ENCODE peak calls at places on chromosome 3, in nine cellular contexts. O, H, R, Q, X, W, F, C and T are unnamed samples.

GRCh38 chr3:190686011-190686410 is 172.1 kb downstream of the IL1RAP start:
- DNase-seq in Q (no peak), X (no peak), F (no peak), H (no peak), O (no peak), R (no peak), W (no peak), C (no peak), T (no peak)

GRCh38 chr3:66038384-66038725 is 363 bp downstream of the MAGI1 start:
- DNase-seq in W (no peak), R (no peak), Q (no peak), X (no peak), F (no peak), O (no peak), C (peak), H (no peak), T (peak)

GRCh38 chr3:188272481-188273372 is 118.8 kb downstream of the LPP start:
- DNase-seq in O (no peak), X (no peak), Q (no peak), R (no peak), W (no peak), C (no peak), H (peak), F (no peak), T (no peak)

GRCh38 chr3:106263556-106263955 is 394.7 kb upstream of the CBLB start:
- DNase-seq in F (no peak), Q (no peak), C (no peak), R (no peak), X (no peak), H (no peak), O (no peak), W (no peak), T (no peak)

GRCh38 chr3:52483081-52483480 is 12.1 kb upstream of the STAB1 start:
- DNase-seq in C (no peak), W (no peak), Q (no peak), O (no peak), R (no peak), F (peak), X (no peak), H (no peak), T (no peak)

GRCh38 chr3:32837789-32838188 is 20.0 kb downstream of the TRIM71 start:
- DNase-seq in C (no peak), O (no peak), H (no peak), Q (no peak), X (no peak), W (no peak), F (no peak), R (no peak), T (no peak)

GRCh38 chr3:14216257-14217048 is 37.8 kb downstream of the LSM3 start:
- DNase-seq in O (no peak), X (peak), W (no peak), R (no peak), Q (no peak), H (peak), C (no peak), F (no peak), T (no peak)

GRCh38 chr3:129360224-129360623 is 68.2 kb downstream of the EFCAB12 start:
- DNase-seq in F (no peak), W (no peak), O (no peak), H (no peak), C (no peak), R (no peak), Q (no peak), X (no peak), T (no peak)

GRCh38 chr3:126131881-126132750 is 48.2 kb upstream of the SLC41A3 start:
- DNase-seq in H (no peak), F (peak), X (no peak), Q (peak), O (no peak), W (peak), C (no peak), R (no peak), T (no peak)

GRCh38 chr3:170225166-170225565 is 2.9 kb downstream of the PRKCI start:
- DNase-seq in R (no peak), F (no peak), C (no peak), W (no peak), H (no peak), Q (no peak), O (no peak), X (no peak), T (no peak)

GRCh38 chr3:64011685-64012084 is 11.6 kb downstream of the PSMD6 start:
- DNase-seq in H (no peak), O (no peak), Q (peak), C (no peak), R (no peak), F (no peak), W (no peak), X (no peak), T (no peak)

GRCh38 chr3:107756649-107757048 is 233.9 kb downstream of the BBX start:
- DNase-seq in H (no peak), F (no peak), C (no peak), O (no peak), Q (no peak), R (no peak), X (no peak), W (no peak), T (no peak)

GRCh38 chr3:154766765-154767503 is 313.2 kb upstream of the MME start:
- DNase-seq in C (no peak), H (no peak), O (no peak), F (peak), R (no peak), W (peak), X (no peak), Q (no peak), T (no peak)

GRCh38 chr3:123152656-123153055 is 49.1 kb upstream of the SEC22A start:
- DNase-seq in X (no peak), W (no peak), F (no peak), Q (no peak), C (no peak), O (no peak), R (no peak), H (no peak), T (no peak)

DNA sequence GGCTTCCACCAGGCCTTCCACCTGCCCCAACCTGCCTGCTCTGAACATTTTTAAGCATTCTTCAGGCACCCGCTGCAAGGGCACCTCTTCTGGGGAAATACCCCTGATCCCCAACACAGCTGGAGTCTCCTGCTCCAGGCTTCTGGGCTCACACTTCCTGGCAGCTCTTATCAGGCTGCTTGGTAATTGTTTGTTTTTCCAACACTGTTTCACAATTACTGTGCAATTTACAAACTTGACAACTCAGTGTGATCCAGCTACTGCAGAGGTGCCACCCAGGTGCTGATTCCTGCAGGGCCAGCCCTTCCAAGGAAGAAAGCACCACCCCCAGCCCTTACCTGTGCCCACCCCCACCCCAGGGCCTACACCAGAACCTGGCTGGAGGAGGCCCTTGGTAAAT is 66.6 kb downstream of the MAGEF1 start:
- DNase-seq in Q (no peak), R (no peak), O (peak), X (no peak), H (peak), F (no peak), C (no peak), W (peak), T (no peak)
- TF ChIP-seq CTCF in Q (no peak), R (no peak), O (no peak), X (no peak), H (no peak), F (no peak), C (no peak), W (no peak), T (no peak)

DNA sequence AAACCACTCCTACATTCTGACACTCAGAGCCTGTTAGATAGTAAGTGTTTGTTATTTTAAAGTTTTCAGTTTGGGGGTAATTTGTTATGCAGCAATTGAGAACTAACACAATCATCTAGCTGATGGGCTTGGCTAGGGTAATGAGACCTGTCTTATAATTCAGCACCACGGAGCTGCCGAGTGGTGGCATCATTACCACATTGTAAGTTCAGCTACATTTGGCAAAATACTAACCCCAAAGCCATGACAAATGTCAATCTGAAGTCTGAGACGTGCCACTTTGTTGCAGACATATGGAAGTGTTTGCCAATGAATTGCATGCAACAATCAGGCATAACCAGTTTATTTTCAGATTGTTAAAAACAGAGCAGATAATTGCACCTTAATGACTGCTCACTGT is 52.7 kb downstream of the KLHL6 start:
- DNase-seq in Q (no peak), F (no peak), C (no peak), H (no peak), O (no peak), W (no peak), R (no peak), X (no peak), T (no peak)
- TF ChIP-seq CTCF in Q (no peak), F (peak), C (no peak), H (peak), O (no peak), W (no peak), R (no peak), X (peak), T (no peak)

GRCh38 chr3:144692488-144692887 is 720.9 kb downstream of the DIPK2A start:
- DNase-seq in H (no peak), X (no peak), C (no peak), Q (no peak), F (no peak), R (no peak), W (no peak), O (no peak), T (no peak)

GRCh38 chr3:144683065-144683464 is 711.4 kb downstream of the DIPK2A start:
- DNase-seq in W (no peak), X (no peak), O (no peak), H (no peak), R (no peak), Q (no peak), C (no peak), F (no peak), T (no peak)

GRCh38 chr3:144687862-144688261 is 716.2 kb downstream of the DIPK2A start:
- DNase-seq in F (no peak), C (no peak), W (no peak), X (no peak), Q (no peak), O (no peak), R (no peak), H (peak), T (no peak)
- TF ChIP-seq CTCF in F (no peak), C (peak), W (no peak), X (peak), Q (no peak), O (no peak), R (no peak), H (peak), T (no peak)

DNA sequence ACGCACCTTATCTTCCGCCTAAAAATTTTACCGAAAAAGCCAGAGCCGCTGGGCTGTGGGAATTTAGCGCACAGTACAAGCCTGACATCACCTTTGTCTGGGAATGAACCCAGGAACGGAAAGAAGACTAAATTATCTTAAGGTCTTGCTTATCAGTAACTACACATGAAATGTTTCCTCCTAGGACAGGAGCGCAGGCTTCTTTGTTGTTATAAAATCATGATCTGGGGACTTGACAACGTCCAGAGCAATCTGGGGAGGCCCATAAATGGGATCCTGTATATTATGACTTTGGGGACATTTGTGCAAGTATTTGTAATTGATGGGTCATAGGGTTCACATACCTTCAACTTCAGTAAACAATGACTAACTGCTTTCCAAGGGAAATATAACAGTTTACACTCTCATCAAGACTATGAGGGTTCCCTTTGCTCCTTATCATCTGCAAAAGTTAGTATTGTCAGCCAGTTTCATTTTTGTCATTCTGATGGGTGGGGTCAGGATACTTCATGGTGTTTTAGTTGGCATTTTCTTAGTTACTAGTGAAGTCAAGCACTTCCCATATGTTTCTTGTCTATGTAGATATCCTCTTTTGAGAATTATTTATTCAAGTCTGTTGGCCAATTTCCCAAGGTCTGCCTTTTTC is 213.9 kb upstream of the PFN2 start:
- DNase-seq in H (peak), Q (no peak), R (no peak), C (no peak), X (no peak), W (no peak), F (no peak), O (no peak), T (no peak)
- TF ChIP-seq CTCF in H (no peak), Q (no peak), R (no peak), C (no peak), X (no peak), W (no peak), F (no peak), O (no peak), T (no peak)